ENCODE peak calls at places on chromosomes 12 and 14, in ten cellular contexts. Z is esophagus squamous epithelium, K is heart left ventricle, X is IMR-90, N is gastrocnemius medialis, B is uterus, Q is suprapubic skin, H is stomach, A is tibial nerve, J is sigmoid colon. F is an unnamed sample.

GRCh38 chr14:51855234-51855633 is 5.2 kb upstream of the GNG2 start:
- DNase-seq in Z (no peak), K (no peak), X (peak; percentile 83), N (no peak), B (no peak), Q (no peak), H (no peak), A (no peak), J (no peak), F (no peak)

GRCh38 chr14:24700511-24700910 is 66.5 kb upstream of the GZMB start:
- DNase-seq in Z (no peak), K (no peak), X (no peak), N (no peak), B (no peak), Q (no peak), H (no peak), A (no peak), J (no peak), F (no peak)

GRCh38 chr12:95709152-95709551 is 81.4 kb downstream of the NTN4 start:
- DNase-seq in Z (no peak), K (no peak), X (no peak), N (no peak), B (no peak), Q (no peak), H (no peak), A (no peak), J (no peak), F (no peak)

GRCh38 chr12:1355396-1355795 is 239.0 kb downstream of the FBXL14 start:
- DNase-seq in Z (no peak), K (no peak), X (peak; percentile 15), N (no peak), B (no peak), Q (no peak), H (no peak), A (no peak), J (no peak), F (no peak)

GRCh38 chr12:71476513-71476912 is 36.9 kb downstream of the LGR5 start:
- DNase-seq in Z (no peak), K (peak; percentile 28), X (peak; percentile 76), N (peak; percentile 62), B (no peak), Q (no peak), H (no peak), A (no peak), J (no peak), F (no peak)

GRCh38 chr12:107145397-107145796 is 52.0 kb upstream of the CRY1 start:
- DNase-seq in Z (no peak), K (no peak), X (peak; percentile 16), N (no peak), B (no peak), Q (no peak), H (no peak), A (no peak), J (no peak), F (no peak)

GRCh38 chr12:8692573-8692972 is 5.2 kb upstream of the RIMKLB start:
- DNase-seq in Z (no peak), K (no peak), X (peak; percentile 71), N (no peak), B (peak; percentile 77), Q (no peak), H (no peak), A (no peak), J (peak; percentile 84), F (no peak)

GRCh38 chr12:52587563-52587962 is 13.7 kb downstream of the KRT72 start:
- DNase-seq in Z (no peak), K (no peak), X (no peak), N (no peak), B (no peak), Q (no peak), H (no peak), A (no peak), J (peak; percentile 53), F (no peak)

GRCh38 chr14:99231850-99232401 is 40.1 kb downstream of the BCL11B start:
- DNase-seq in Z (no peak), K (no peak), X (no peak), N (no peak), B (no peak), Q (no peak), H (no peak), A (no peak), J (no peak), F (peak; percentile 70)

GRCh38 chr12:24482044-24482443 is 466.9 kb downstream of the BCAT1 start:
- DNase-seq in Z (no peak), K (no peak), X (no peak), N (no peak), B (no peak), Q (no peak), H (no peak), A (no peak), J (no peak), F (no peak)

GRCh38 chr12:24479131-24479530 is 469.8 kb downstream of the BCAT1 start:
- DNase-seq in Z (no peak), K (no peak), X (no peak), N (no peak), B (no peak), Q (no peak), H (no peak), A (no peak), J (no peak), F (no peak)

GRCh38 chr12:24482882-24483604 is 465.9 kb downstream of the BCAT1 start:
- DNase-seq in Z (no peak), K (no peak), X (peak; percentile 50), N (no peak), B (no peak), Q (no peak), H (no peak), A (no peak), J (no peak), F (no peak)

GRCh38 chr12:24478254-24478653 is 470.6 kb downstream of the BCAT1 start:
- DNase-seq in Z (no peak), K (no peak), X (no peak), N (no peak), B (no peak), Q (no peak), H (no peak), A (no peak), J (no peak), F (no peak)

GRCh38 chr12:24480766-24481449 is 468.0 kb downstream of the BCAT1 start:
- DNase-seq in Z (no peak), K (no peak), X (no peak), N (no peak), B (no peak), Q (no peak), H (no peak), A (no peak), J (no peak), F (no peak)
- H3K4me1 ChIP-seq in Z (no peaks in the 10 kb centered on the region), K (no peaks in the 10 kb centered on the region), X (peaks cover 8% of the 10 kb centered on the region), N (no peaks in the 10 kb centered on the region), B (no peaks in the 10 kb centered on the region), Q (no peaks in the 10 kb centered on the region), H (no peaks in the 10 kb centered on the region), A (no peaks in the 10 kb centered on the region), J (no peaks in the 10 kb centered on the region), F (no peaks in the 10 kb centered on the region)

GRCh38 chr12:5073838-5074237 is 30.2 kb downstream of the KCNA5 start:
- DNase-seq in Z (no peak), K (no peak), X (peak; percentile 44), N (no peak), B (no peak), Q (no peak), H (no peak), A (no peak), J (no peak), F (no peak)
- TF ChIP-seq CTCF in Z (no peak), K (peak; percentile 11), X (peak; percentile 58), N (no peak), B (no peak), Q (peak; percentile 11), H (no peak), A (no peak), J (no peak), F (no peak)

DNA sequence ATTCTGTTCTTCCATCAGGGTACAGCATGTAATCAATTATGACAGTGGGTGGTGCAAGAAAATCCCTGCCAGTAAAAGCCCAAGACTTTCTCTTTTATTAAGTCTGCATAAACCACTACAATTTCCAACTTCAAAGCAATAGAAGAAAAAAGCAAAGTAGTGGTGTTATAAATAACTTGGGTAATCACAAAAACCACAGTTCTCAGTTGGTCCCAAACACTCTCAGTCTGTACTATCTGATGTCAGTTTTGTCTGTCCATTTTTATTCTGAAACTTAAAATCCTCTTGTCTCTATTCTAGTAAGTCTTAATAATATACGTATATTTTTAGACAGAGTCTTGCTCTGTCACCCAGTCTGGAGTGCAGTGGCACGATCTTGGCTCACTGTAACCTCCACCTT is 8.8 kb upstream of the TIGAR start:
- DNase-seq in Z (no peak), K (no peak), X (no peak), N (no peak), B (no peak), Q (no peak), H (no peak), A (no peak), J (no peak), F (no peak)
- TF ChIP-seq POLR2A in Z (no peak), K (no peak), X (no peak), N (no peak), B (no peak), Q (no peak), H (no peak), A (no peak), J (no peak), F (no peak)

DNA sequence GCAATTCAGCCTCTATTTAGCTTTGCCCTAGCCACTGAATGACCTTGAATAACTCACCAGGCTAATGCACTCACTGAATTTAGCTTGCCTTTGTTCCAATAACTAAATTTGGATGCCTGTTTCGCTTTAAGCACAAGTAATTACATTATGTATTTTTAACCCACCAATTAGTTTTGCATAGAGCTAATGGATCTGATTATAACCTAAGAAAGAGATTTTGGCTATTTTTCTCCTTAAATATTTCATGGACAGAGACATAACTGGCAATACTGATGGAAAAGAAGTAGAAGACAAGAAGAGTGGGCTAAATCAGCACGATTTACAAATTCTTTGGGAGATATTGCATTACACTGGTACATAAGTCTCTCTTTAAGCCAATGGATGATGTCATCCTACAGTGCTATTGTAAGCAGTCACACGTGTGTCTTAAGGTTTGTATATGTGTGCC is 85.7 kb downstream of the AKAP6 start:
- DNase-seq in Z (no peak), K (no peak), X (peak; percentile 45), N (no peak), B (no peak), Q (no peak), H (no peak), A (no peak), J (no peak), F (no peak)
- H3K4me1 ChIP-seq in Z (peaks cover 65% of the 10 kb centered on the region), K (peaks cover 18% of the 10 kb centered on the region), X (peaks cover 5% of the 10 kb centered on the region), N (peaks cover 16% of the 10 kb centered on the region), B (no peaks in the 10 kb centered on the region), Q (peaks cover 5% of the 10 kb centered on the region), H (no peaks in the 10 kb centered on the region), A (peaks cover 13% of the 10 kb centered on the region), J (peaks cover 62% of the 10 kb centered on the region), F (no peaks in the 10 kb centered on the region)

DNA sequence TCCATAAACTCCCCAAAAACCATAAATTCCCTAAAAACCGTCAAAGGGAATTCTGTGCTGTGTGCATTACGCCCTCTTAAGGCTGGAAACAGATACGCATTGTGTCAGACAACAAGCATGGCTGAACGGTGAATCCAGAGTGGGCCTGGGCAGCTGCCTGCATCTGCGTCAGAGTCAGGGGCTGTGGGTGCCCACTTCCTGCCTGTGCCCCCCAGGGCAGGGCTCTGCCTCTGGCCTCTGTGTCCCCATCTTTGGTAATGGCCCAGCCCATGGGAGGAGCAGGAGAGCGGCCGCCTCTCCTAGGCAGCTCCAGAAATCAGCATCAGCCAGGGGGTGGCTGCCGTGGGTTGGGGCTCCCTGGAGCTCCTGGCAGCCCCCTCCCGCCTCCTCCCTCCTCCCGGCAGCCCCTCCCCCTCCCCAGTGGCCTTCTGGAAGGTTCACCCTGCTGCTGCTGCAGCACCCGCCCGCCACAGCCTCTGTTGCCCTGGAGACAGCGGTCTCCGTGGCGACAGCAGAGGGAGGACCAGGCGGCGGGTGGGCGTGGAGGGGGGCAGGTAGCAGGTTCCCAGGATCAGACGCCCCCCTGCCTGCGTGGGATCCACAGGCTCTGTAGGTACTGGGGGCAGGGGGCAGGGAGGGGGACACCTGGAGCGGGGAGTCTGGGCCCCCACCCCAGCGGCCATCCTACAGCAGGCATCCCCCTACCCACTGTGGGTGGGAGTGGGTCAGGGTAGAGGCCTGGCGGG is 5.9 kb downstream of the MMP17 start:
- DNase-seq in Z (no peak), K (no peak), X (peak; percentile 37), N (no peak), B (no peak), Q (peak; percentile 78), H (no peak), A (no peak), J (no peak), F (no peak)
- TF ChIP-seq CTCF in Z (no peak), K (no peak), X (peak; percentile 49), N (no peak), B (no peak), Q (peak; percentile 21), H (no peak), A (peak; percentile 19), J (no peak), F (peak; percentile 27)